ENCODE peak calls at places on chromosomes 16 and 17, in six cellular contexts. One of them, this sample, is unnamed.
A peak's percentile ranks its signal among the peaks of the same experiment; 100 is the strongest.

GRCh38 chr17:62321451-62321850 is 58.9 kb upstream of the EFCAB3 start:
- DNase-seq in MV-4-11: no peak
- DNase-seq in fibroblast of mammary gland: peak; percentile 64
- DNase-seq in pancreas: no peak
- DNase-seq in A172: no peak
- DNase-seq in neural progenitor cell: no peak
- DNase-seq in this sample: no peak

GRCh38 chr17:40564883-40565744 is at the start of gene CCR7:
- DNase-seq in MV-4-11: peak; percentile 29
- DNase-seq in A172: no peak
- DNase-seq in pancreas: no peak
- DNase-seq in fibroblast of mammary gland: no peak
- DNase-seq in neural progenitor cell: no peak
- DNase-seq in this sample: no peak

GRCh38 chr16:86498661-86499493 is 11.4 kb upstream of the FOXF1 start:
- DNase-seq in pancreas: no peak
- DNase-seq in MV-4-11: no peak
- DNase-seq in neural progenitor cell: peak; percentile 56
- DNase-seq in A172: no peak
- DNase-seq in fibroblast of mammary gland: no peak
- DNase-seq in this sample: peak; percentile 76

GRCh38 chr17:14427914-14428639 is 127.2 kb downstream of the HS3ST3B1 start:
- DNase-seq in A172: no peak
- DNase-seq in pancreas: no peak
- DNase-seq in neural progenitor cell: no peak
- DNase-seq in MV-4-11: no peak
- DNase-seq in fibroblast of mammary gland: no peak
- DNase-seq in this sample: no peak

GRCh38 chr16:48561960-48562393 is 48.0 kb downstream of the N4BP1 start:
- DNase-seq in MV-4-11: peak; percentile 26
- DNase-seq in A172: no peak
- DNase-seq in neural progenitor cell: no peak
- DNase-seq in fibroblast of mammary gland: peak; percentile 25
- DNase-seq in pancreas: no peak
- DNase-seq in this sample: no peak

GRCh38 chr16:46573008-46573833 is 48.0 kb downstream of the SHCBP1 start:
- DNase-seq in fibroblast of mammary gland: peak; percentile 54
- DNase-seq in pancreas: no peak
- DNase-seq in neural progenitor cell: no peak
- DNase-seq in A172: peak; percentile 83
- DNase-seq in MV-4-11: peak; percentile 28
- DNase-seq in this sample: no peak

GRCh38 chr17:83100220-83100852 is 20.9 kb downstream of the METRNL start:
- DNase-seq in A172: no peak
- DNase-seq in fibroblast of mammary gland: no peak
- DNase-seq in MV-4-11: no peak
- DNase-seq in pancreas: no peak
- DNase-seq in neural progenitor cell: no peak
- DNase-seq in this sample: no peak

GRCh38 chr16:86566601-86566965 is at the start of gene FOXC2:
- DNase-seq in pancreas: peak; percentile 57
- DNase-seq in A172: peak; percentile 74
- DNase-seq in MV-4-11: no peak
- DNase-seq in neural progenitor cell: peak; percentile 95
- DNase-seq in fibroblast of mammary gland: peak; percentile 94
- DNase-seq in this sample: peak; percentile 85

GRCh38 chr17:40559016-40559853 is 6.0 kb downstream of the CCR7 start:
- DNase-seq in pancreas: no peak
- DNase-seq in MV-4-11: no peak
- DNase-seq in neural progenitor cell: no peak
- DNase-seq in A172: no peak
- DNase-seq in fibroblast of mammary gland: peak; percentile 82
- DNase-seq in this sample: no peak

GRCh38 chr16:27430923-27431484 is 29.0 kb downstream of the IL21R start:
- DNase-seq in pancreas: no peak
- DNase-seq in A172: peak; percentile 25
- DNase-seq in MV-4-11: peak; percentile 93
- DNase-seq in neural progenitor cell: no peak
- DNase-seq in fibroblast of mammary gland: peak; percentile 47
- DNase-seq in this sample: no peak

GRCh38 chr17:73342549-73343167 is 30.9 kb upstream of the CDC42EP4 start:
- DNase-seq in neural progenitor cell: peak; percentile 70
- DNase-seq in MV-4-11: no peak
- DNase-seq in pancreas: no peak
- DNase-seq in A172: peak; percentile 88
- DNase-seq in fibroblast of mammary gland: peak; percentile 61
- DNase-seq in this sample: no peak

GRCh38 chr17:2331303-2331702 is 5.0 kb downstream of the TSR1 start:
- DNase-seq in A172: no peak
- DNase-seq in fibroblast of mammary gland: peak; percentile 19
- DNase-seq in MV-4-11: no peak
- DNase-seq in neural progenitor cell: no peak
- DNase-seq in pancreas: no peak
- DNase-seq in this sample: no peak

GRCh38 chr17:16926061-16926511 is 45.8 kb downstream of the TNFRSF13B start:
- DNase-seq in pancreas: no peak
- DNase-seq in MV-4-11: no peak
- DNase-seq in fibroblast of mammary gland: no peak
- DNase-seq in neural progenitor cell: no peak
- DNase-seq in A172: no peak
- DNase-seq in this sample: no peak

GRCh38 chr16:57475711-57476339 is 10.5 kb downstream of the DOK4 start:
- DNase-seq in neural progenitor cell: peak; percentile 89
- DNase-seq in fibroblast of mammary gland: peak; percentile 18
- DNase-seq in pancreas: no peak
- DNase-seq in A172: peak; percentile 29
- DNase-seq in MV-4-11: peak; percentile 53
- DNase-seq in this sample: peak; percentile 54

GRCh38 chr17:48427598-48427997 is 2.4 kb downstream of the SKAP1 start:
- DNase-seq in neural progenitor cell: no peak
- DNase-seq in MV-4-11: no peak
- DNase-seq in A172: no peak
- DNase-seq in pancreas: no peak
- DNase-seq in fibroblast of mammary gland: no peak
- DNase-seq in this sample: no peak

GRCh38 chr16:29811896-29812665 is at the start of gene PRRT2:
- DNase-seq in MV-4-11: no peak
- DNase-seq in neural progenitor cell: peak; percentile 92
- DNase-seq in pancreas: peak; percentile 46
- DNase-seq in fibroblast of mammary gland: peak; percentile 38
- DNase-seq in A172: no peak
- DNase-seq in this sample: peak; percentile 92

GRCh38 chr17:63066158-63066808 is 100.2 kb downstream of the TANC2 start:
- DNase-seq in fibroblast of mammary gland: no peak
- DNase-seq in MV-4-11: peak; percentile 89
- DNase-seq in pancreas: no peak
- DNase-seq in A172: no peak
- DNase-seq in neural progenitor cell: no peak
- DNase-seq in this sample: no peak

GRCh38 chr16:19095699-19096098 is 18.1 kb upstream of the ITPRIPL2 start:
- DNase-seq in MV-4-11: peak; percentile 18
- DNase-seq in A172: peak; percentile 89
- DNase-seq in pancreas: no peak
- DNase-seq in neural progenitor cell: no peak
- DNase-seq in fibroblast of mammary gland: no peak
- DNase-seq in this sample: no peak

GRCh38 chr16:35523991-35524390 is 2064.6 kb downstream of the TP53TG3F start:
- DNase-seq in A172: no peak
- DNase-seq in pancreas: no peak
- DNase-seq in fibroblast of mammary gland: no peak
- DNase-seq in neural progenitor cell: no peak
- DNase-seq in MV-4-11: no peak
- DNase-seq in this sample: no peak